ENCODE peak calls at places on chromosomes 1 and 21, in seven cellular contexts. One of them, this sample, is unnamed. For H3K4me1, the result is how much of the 10 kb centered on the place peaks cover.

GRCh38 chr1:241934181-241934815 is 23.3 kb upstream of the BECN2 start:
- DNase-seq in cardiac muscle cell: peak
- DNase-seq in tibial nerve: peak
- DNase-seq in vagina: no peak
- DNase-seq in sigmoid colon: peak
- DNase-seq in ascending aorta: no peak
- DNase-seq in GM23338: peak
- DNase-seq in this sample: no peak

GRCh38 chr1:116391207-116391606 is 18.2 kb downstream of the ATP1A1 start:
- DNase-seq in ascending aorta: no peak
- DNase-seq in GM23338: no peak
- DNase-seq in sigmoid colon: no peak
- DNase-seq in vagina: no peak
- DNase-seq in tibial nerve: no peak
- DNase-seq in cardiac muscle cell: no peak
- DNase-seq in this sample: no peak

GRCh38 chr1:185154912-185155513 is 1.7 kb downstream of the TRMT1L start:
- DNase-seq in vagina: no peak
- DNase-seq in cardiac muscle cell: no peak
- DNase-seq in sigmoid colon: no peak
- DNase-seq in ascending aorta: no peak
- DNase-seq in GM23338: no peak
- DNase-seq in tibial nerve: no peak
- DNase-seq in this sample: no peak

GRCh38 chr1:16293568-16293967 is 56.6 kb upstream of the CPLANE2 start:
- DNase-seq in sigmoid colon: no peak
- DNase-seq in cardiac muscle cell: no peak
- DNase-seq in vagina: no peak
- DNase-seq in ascending aorta: no peak
- DNase-seq in GM23338: no peak
- DNase-seq in tibial nerve: no peak
- DNase-seq in this sample: no peak

GRCh38 chr1:108816049-108816882 is 40.6 kb downstream of the AKNAD1 start:
- DNase-seq in tibial nerve: peak
- DNase-seq in ascending aorta: peak
- DNase-seq in sigmoid colon: peak
- DNase-seq in GM23338: peak
- DNase-seq in vagina: no peak
- DNase-seq in cardiac muscle cell: no peak
- DNase-seq in this sample: no peak

GRCh38 chr21:16773206-16773605 is 739.6 kb upstream of the CXADR start:
- DNase-seq in tibial nerve: no peak
- DNase-seq in ascending aorta: no peak
- DNase-seq in sigmoid colon: no peak
- DNase-seq in cardiac muscle cell: no peak
- DNase-seq in vagina: no peak
- DNase-seq in GM23338: no peak
- DNase-seq in this sample: no peak

GRCh38 chr1:239240736-239241135 is 145.6 kb upstream of the CHRM3 start:
- DNase-seq in vagina: no peak
- DNase-seq in GM23338: no peak
- DNase-seq in tibial nerve: no peak
- DNase-seq in sigmoid colon: no peak
- DNase-seq in ascending aorta: no peak
- DNase-seq in cardiac muscle cell: no peak
- DNase-seq in this sample: no peak

GRCh38 chr1:223123238-223123976 is 19.6 kb downstream of the TLR5 start:
- DNase-seq in GM23338: peak
- DNase-seq in vagina: no peak
- DNase-seq in tibial nerve: peak
- DNase-seq in ascending aorta: peak
- DNase-seq in sigmoid colon: peak
- DNase-seq in cardiac muscle cell: peak
- DNase-seq in this sample: peak

GRCh38 chr1:25689686-25690381 is 73.2 kb downstream of the MAN1C1 start:
- DNase-seq in GM23338: no peak
- DNase-seq in cardiac muscle cell: no peak
- DNase-seq in sigmoid colon: no peak
- DNase-seq in ascending aorta: no peak
- DNase-seq in vagina: no peak
- DNase-seq in tibial nerve: no peak
- DNase-seq in this sample: no peak

GRCh38 chr21:36379236-36379635 is 6.0 kb upstream of the CHAF1B start:
- DNase-seq in ascending aorta: no peak
- DNase-seq in vagina: no peak
- DNase-seq in cardiac muscle cell: no peak
- DNase-seq in sigmoid colon: no peak
- DNase-seq in GM23338: no peak
- DNase-seq in tibial nerve: no peak
- DNase-seq in this sample: no peak

GRCh38 chr1:179082308-179083030 is 599 bp downstream of the TOR3A start:
- DNase-seq in ascending aorta: no peak
- DNase-seq in vagina: no peak
- DNase-seq in GM23338: peak
- DNase-seq in tibial nerve: no peak
- DNase-seq in sigmoid colon: peak
- DNase-seq in cardiac muscle cell: peak
- DNase-seq in this sample: peak

GRCh38 chr1:225596152-225596551 is 56.8 kb downstream of the ENAH start:
- DNase-seq in sigmoid colon: no peak
- DNase-seq in cardiac muscle cell: no peak
- DNase-seq in ascending aorta: no peak
- DNase-seq in tibial nerve: no peak
- DNase-seq in GM23338: no peak
- DNase-seq in vagina: no peak
- DNase-seq in this sample: no peak

GRCh38 chr1:43841511-43841910 is 92.1 kb upstream of the ARTN start:
- DNase-seq in vagina: no peak
- DNase-seq in GM23338: peak
- DNase-seq in ascending aorta: no peak
- DNase-seq in sigmoid colon: no peak
- DNase-seq in cardiac muscle cell: no peak
- DNase-seq in tibial nerve: no peak
- DNase-seq in this sample: no peak

GRCh38 chr21:45528028-45528705 is 14.1 kb downstream of the SLC19A1 start:
- DNase-seq in GM23338: no peak
- DNase-seq in cardiac muscle cell: no peak
- DNase-seq in sigmoid colon: peak
- DNase-seq in tibial nerve: no peak
- DNase-seq in vagina: no peak
- DNase-seq in ascending aorta: peak
- DNase-seq in this sample: no peak

GRCh38 chr1:23639460-23639859 is 52.1 kb upstream of the RPL11 start:
- DNase-seq in sigmoid colon: no peak
- DNase-seq in ascending aorta: no peak
- DNase-seq in tibial nerve: no peak
- DNase-seq in cardiac muscle cell: no peak
- DNase-seq in GM23338: no peak
- DNase-seq in vagina: no peak
- DNase-seq in this sample: no peak

GRCh38 chr1:70727891-70728443 is 316.9 kb downstream of the CTH start:
- DNase-seq in GM23338: peak
- DNase-seq in cardiac muscle cell: no peak
- DNase-seq in vagina: no peak
- DNase-seq in ascending aorta: no peak
- DNase-seq in sigmoid colon: no peak
- DNase-seq in tibial nerve: no peak
- DNase-seq in this sample: no peak

GRCh38 chr1:208083016-208083714 is 161.0 kb downstream of the PLXNA2 start:
- DNase-seq in vagina: no peak
- DNase-seq in ascending aorta: no peak
- DNase-seq in cardiac muscle cell: no peak
- DNase-seq in sigmoid colon: no peak
- DNase-seq in GM23338: no peak
- DNase-seq in tibial nerve: no peak
- DNase-seq in this sample: no peak

GRCh38 chr1:204192046-204192445 is 4.2 kb downstream of the KISS1 start:
- DNase-seq in cardiac muscle cell: no peak
- DNase-seq in vagina: no peak
- DNase-seq in GM23338: no peak
- DNase-seq in sigmoid colon: no peak
- DNase-seq in tibial nerve: no peak
- DNase-seq in ascending aorta: no peak
- DNase-seq in this sample: no peak
- H3K4me1 ChIP-seq in cardiac muscle cell: under half
- H3K4me1 ChIP-seq in vagina: under half
- H3K4me1 ChIP-seq in GM23338: under half
- H3K4me1 ChIP-seq in sigmoid colon: under half
- H3K4me1 ChIP-seq in tibial nerve: under half
- H3K4me1 ChIP-seq in ascending aorta: under half
- H3K4me1 ChIP-seq in this sample: under half

DNA sequence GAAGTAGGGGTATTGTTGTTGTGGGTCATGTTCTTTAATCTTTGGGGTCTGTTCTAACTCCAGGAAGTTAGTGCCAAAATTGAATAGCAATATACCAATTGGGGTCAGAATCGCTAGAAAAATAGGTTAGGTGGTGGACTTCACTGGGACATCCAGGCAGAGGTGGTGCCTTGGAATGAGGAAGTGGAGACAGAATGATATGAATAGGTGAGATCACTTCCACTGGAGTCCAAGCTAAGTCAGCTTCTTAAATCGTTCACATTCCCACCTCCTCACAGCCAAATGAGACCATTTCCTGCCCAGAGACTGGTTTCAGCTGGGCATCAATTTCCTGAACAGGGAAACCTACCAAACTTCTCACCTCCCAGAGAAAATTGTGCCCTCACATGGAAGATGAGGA is 137.8 kb upstream of the RAB4A start:
- DNase-seq in sigmoid colon: no peak
- DNase-seq in ascending aorta: no peak
- DNase-seq in vagina: no peak
- DNase-seq in cardiac muscle cell: no peak
- DNase-seq in tibial nerve: no peak
- DNase-seq in GM23338: no peak
- DNase-seq in this sample: no peak
- H3K4me1 ChIP-seq in sigmoid colon: under half
- H3K4me1 ChIP-seq in ascending aorta: under half
- H3K4me1 ChIP-seq in vagina: under half
- H3K4me1 ChIP-seq in cardiac muscle cell: under half
- H3K4me1 ChIP-seq in tibial nerve: under half
- H3K4me1 ChIP-seq in GM23338: under half
- H3K4me1 ChIP-seq in this sample: under half

GRCh38 chr1:47906009-47906432 is 91.2 kb downstream of the TRABD2B start:
- DNase-seq in tibial nerve: no peak
- DNase-seq in ascending aorta: no peak
- DNase-seq in cardiac muscle cell: no peak
- DNase-seq in sigmoid colon: no peak
- DNase-seq in GM23338: no peak
- DNase-seq in vagina: no peak
- DNase-seq in this sample: no peak

GRCh38 chr1:47906466-47907191 is 90.6 kb downstream of the TRABD2B start:
- DNase-seq in GM23338: no peak
- DNase-seq in cardiac muscle cell: no peak
- DNase-seq in sigmoid colon: no peak
- DNase-seq in vagina: no peak
- DNase-seq in tibial nerve: no peak
- DNase-seq in ascending aorta: no peak
- DNase-seq in this sample: no peak

GRCh38 chr1:47898156-47898825 is 98.9 kb downstream of the TRABD2B start:
- DNase-seq in vagina: no peak
- DNase-seq in GM23338: peak
- DNase-seq in cardiac muscle cell: peak
- DNase-seq in sigmoid colon: no peak
- DNase-seq in tibial nerve: no peak
- DNase-seq in ascending aorta: no peak
- DNase-seq in this sample: no peak

GRCh38 chr1:47903723-47904122 is 93.5 kb downstream of the TRABD2B start:
- DNase-seq in GM23338: no peak
- DNase-seq in cardiac muscle cell: no peak
- DNase-seq in tibial nerve: no peak
- DNase-seq in sigmoid colon: no peak
- DNase-seq in vagina: no peak
- DNase-seq in ascending aorta: no peak
- DNase-seq in this sample: no peak

GRCh38 chr1:47901001-47901575 is 96.1 kb downstream of the TRABD2B start:
- DNase-seq in tibial nerve: no peak
- DNase-seq in sigmoid colon: no peak
- DNase-seq in GM23338: no peak
- DNase-seq in vagina: no peak
- DNase-seq in cardiac muscle cell: no peak
- DNase-seq in ascending aorta: no peak
- DNase-seq in this sample: no peak
- H3K4me1 ChIP-seq in tibial nerve: under half
- H3K4me1 ChIP-seq in sigmoid colon: under half
- H3K4me1 ChIP-seq in GM23338: under half
- H3K4me1 ChIP-seq in vagina: under half
- H3K4me1 ChIP-seq in cardiac muscle cell: under half
- H3K4me1 ChIP-seq in ascending aorta: under half
- H3K4me1 ChIP-seq in this sample: under half

DNA sequence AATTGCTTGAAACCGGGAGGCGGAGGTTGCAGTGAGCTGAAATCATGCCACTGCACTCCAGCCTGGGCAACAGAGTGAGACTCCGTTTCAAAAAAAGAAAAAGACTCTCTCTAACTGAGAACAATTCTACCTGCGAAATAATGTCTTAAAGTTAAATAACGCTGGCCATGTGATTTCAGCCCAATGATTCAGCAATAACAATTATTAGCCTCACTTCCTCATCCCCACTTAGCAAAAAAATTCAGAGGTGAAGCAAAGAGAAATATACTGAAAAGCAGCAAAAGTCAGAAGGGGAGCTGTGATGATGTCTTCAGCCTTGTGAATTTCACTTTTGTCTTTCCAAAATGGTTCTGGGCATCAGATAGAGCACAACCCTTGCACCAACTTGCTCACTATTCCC is 79.9 kb upstream of the IPO9 start:
- DNase-seq in vagina: no peak
- DNase-seq in tibial nerve: no peak
- DNase-seq in sigmoid colon: no peak
- DNase-seq in GM23338: no peak
- DNase-seq in ascending aorta: no peak
- DNase-seq in cardiac muscle cell: no peak
- DNase-seq in this sample: no peak
- H3K4me1 ChIP-seq in vagina: under half
- H3K4me1 ChIP-seq in tibial nerve: under half
- H3K4me1 ChIP-seq in sigmoid colon: under half
- H3K4me1 ChIP-seq in GM23338: half or more
- H3K4me1 ChIP-seq in ascending aorta: half or more
- H3K4me1 ChIP-seq in cardiac muscle cell: half or more
- H3K4me1 ChIP-seq in this sample: under half

This sample was measured in effector memory CD4-positive, alpha-beta T cell.